ENCODE peak calls at places on chromosomes 13 and 19, in six cellular contexts. One of them, this sample, is unnamed.

GRCh38 chr13:97328222-97328790 is 105.7 kb upstream of the RAP2A start:
- DNase-seq in body of pancreas: no peak
- DNase-seq in transverse colon: no peak
- DNase-seq in dorsolateral prefrontal cortex: no peak
- DNase-seq in CD4-positive, alpha-beta T cell: no peak
- DNase-seq in AG04450: peak
- DNase-seq in this sample: peak

GRCh38 chr19:58170860-58171259 is 12.0 kb upstream of the ZNF274 start:
- DNase-seq in body of pancreas: no peak
- DNase-seq in transverse colon: no peak
- DNase-seq in dorsolateral prefrontal cortex: no peak
- DNase-seq in CD4-positive, alpha-beta T cell: no peak
- DNase-seq in AG04450: no peak
- DNase-seq in this sample: peak

GRCh38 chr19:41740415-41741243 is 14.7 kb upstream of the CEACAM6 start:
- DNase-seq in body of pancreas: no peak
- DNase-seq in transverse colon: no peak
- DNase-seq in dorsolateral prefrontal cortex: no peak
- DNase-seq in CD4-positive, alpha-beta T cell: no peak
- DNase-seq in AG04450: no peak
- DNase-seq in this sample: no peak

GRCh38 chr19:1284979-1285736 is 515 bp upstream of the EFNA2 start:
- DNase-seq in body of pancreas: no peak
- DNase-seq in transverse colon: no peak
- DNase-seq in dorsolateral prefrontal cortex: no peak
- DNase-seq in CD4-positive, alpha-beta T cell: no peak
- DNase-seq in AG04450: no peak
- DNase-seq in this sample: no peak

GRCh38 chr13:107649071-107649470 is 566.3 kb downstream of the LIG4 start:
- DNase-seq in body of pancreas: no peak
- DNase-seq in transverse colon: no peak
- DNase-seq in dorsolateral prefrontal cortex: no peak
- DNase-seq in CD4-positive, alpha-beta T cell: no peak
- DNase-seq in AG04450: no peak
- DNase-seq in this sample: no peak

GRCh38 chr19:1618157-1619093 is 13.2 kb upstream of the UQCR11 start:
- DNase-seq in body of pancreas: peak
- DNase-seq in transverse colon: peak
- DNase-seq in dorsolateral prefrontal cortex: no peak
- DNase-seq in CD4-positive, alpha-beta T cell: no peak
- DNase-seq in AG04450: no peak
- DNase-seq in this sample: no peak

GRCh38 chr19:48739400-48739825 is 997 bp downstream of the RASIP1 start:
- DNase-seq in body of pancreas: no peak
- DNase-seq in transverse colon: no peak
- DNase-seq in dorsolateral prefrontal cortex: no peak
- DNase-seq in CD4-positive, alpha-beta T cell: no peak
- DNase-seq in AG04450: no peak
- DNase-seq in this sample: no peak

GRCh38 chr13:98142427-98143156 is at the start of gene FARP1:
- DNase-seq in body of pancreas: peak
- DNase-seq in transverse colon: peak
- DNase-seq in dorsolateral prefrontal cortex: peak
- DNase-seq in CD4-positive, alpha-beta T cell: no peak
- DNase-seq in AG04450: no peak
- DNase-seq in this sample: no peak

GRCh38 chr13:34361528-34361927 is 543.6 kb downstream of the RFC3 start:
- DNase-seq in body of pancreas: no peak
- DNase-seq in transverse colon: no peak
- DNase-seq in dorsolateral prefrontal cortex: no peak
- DNase-seq in CD4-positive, alpha-beta T cell: no peak
- DNase-seq in AG04450: no peak
- DNase-seq in this sample: no peak

GRCh38 chr13:41418027-41418426 is 39.3 kb upstream of the RGCC start:
- DNase-seq in body of pancreas: no peak
- DNase-seq in transverse colon: no peak
- DNase-seq in dorsolateral prefrontal cortex: no peak
- DNase-seq in CD4-positive, alpha-beta T cell: no peak
- DNase-seq in AG04450: peak
- DNase-seq in this sample: peak

GRCh38 chr13:25971499-25972145 is 80.2 kb downstream of the SHISA2 start:
- DNase-seq in body of pancreas: no peak
- DNase-seq in transverse colon: no peak
- DNase-seq in dorsolateral prefrontal cortex: no peak
- DNase-seq in CD4-positive, alpha-beta T cell: peak
- DNase-seq in AG04450: no peak
- DNase-seq in this sample: no peak

GRCh38 chr13:49356224-49356623 is 87.6 kb downstream of the CAB39L start:
- DNase-seq in body of pancreas: no peak
- DNase-seq in transverse colon: no peak
- DNase-seq in dorsolateral prefrontal cortex: no peak
- DNase-seq in CD4-positive, alpha-beta T cell: no peak
- DNase-seq in AG04450: peak
- DNase-seq in this sample: peak

DNA sequence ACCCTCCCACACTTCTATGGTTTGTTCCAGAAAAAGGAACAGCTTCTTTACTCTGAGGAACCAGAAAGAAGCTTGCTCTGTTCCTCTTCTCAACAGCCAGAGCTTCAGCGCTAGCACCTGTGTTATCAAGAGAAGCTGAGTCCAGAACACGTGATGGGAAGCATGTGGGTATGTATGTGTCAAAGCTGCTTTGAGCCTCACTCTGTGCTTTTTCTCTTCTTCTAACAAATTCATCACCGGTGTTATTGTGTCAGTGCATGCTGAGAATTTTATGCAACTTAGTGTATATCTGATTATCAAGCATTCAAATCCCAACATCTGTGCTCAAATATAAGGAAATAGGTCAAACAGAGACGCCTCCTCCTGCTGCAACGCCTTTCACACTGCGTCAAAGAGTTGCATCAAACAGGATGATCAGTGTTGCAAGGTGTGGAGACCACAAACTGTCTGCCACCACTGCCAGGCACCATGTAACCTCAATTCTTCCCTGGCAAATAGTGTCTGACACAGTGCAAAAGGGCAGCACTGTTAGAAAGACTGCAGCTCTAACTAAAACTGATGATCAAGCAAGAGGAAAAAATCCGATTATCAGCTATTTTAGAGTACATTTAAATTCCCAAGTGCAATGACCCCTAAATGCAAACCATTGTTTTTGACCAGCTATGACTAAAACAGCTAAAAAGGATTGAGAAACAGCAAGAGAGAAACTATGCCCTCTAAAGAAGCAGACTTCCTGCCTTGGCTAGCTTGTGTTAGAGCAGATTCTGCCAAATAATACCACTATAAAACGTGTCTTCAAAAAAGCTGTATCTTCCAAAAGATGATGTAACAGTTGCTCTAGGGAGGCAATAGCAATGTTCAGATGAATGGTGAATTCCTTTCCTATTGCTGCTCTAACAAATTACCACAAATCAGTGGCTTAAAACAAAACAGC is 84.1 kb downstream of the LRRC63 start:
- DNase-seq in body of pancreas: peak
- DNase-seq in transverse colon: peak
- DNase-seq in dorsolateral prefrontal cortex: no peak
- DNase-seq in CD4-positive, alpha-beta T cell: peak
- DNase-seq in AG04450: peak
- DNase-seq in this sample: peak
- H3K27ac ChIP-seq in body of pancreas: no peak
- H3K27ac ChIP-seq in transverse colon: peak
- H3K27ac ChIP-seq in dorsolateral prefrontal cortex: no peak
- H3K27ac ChIP-seq in CD4-positive, alpha-beta T cell: peak
- H3K27ac ChIP-seq in AG04450: peak
- H3K27ac ChIP-seq in this sample: peak

DNA sequence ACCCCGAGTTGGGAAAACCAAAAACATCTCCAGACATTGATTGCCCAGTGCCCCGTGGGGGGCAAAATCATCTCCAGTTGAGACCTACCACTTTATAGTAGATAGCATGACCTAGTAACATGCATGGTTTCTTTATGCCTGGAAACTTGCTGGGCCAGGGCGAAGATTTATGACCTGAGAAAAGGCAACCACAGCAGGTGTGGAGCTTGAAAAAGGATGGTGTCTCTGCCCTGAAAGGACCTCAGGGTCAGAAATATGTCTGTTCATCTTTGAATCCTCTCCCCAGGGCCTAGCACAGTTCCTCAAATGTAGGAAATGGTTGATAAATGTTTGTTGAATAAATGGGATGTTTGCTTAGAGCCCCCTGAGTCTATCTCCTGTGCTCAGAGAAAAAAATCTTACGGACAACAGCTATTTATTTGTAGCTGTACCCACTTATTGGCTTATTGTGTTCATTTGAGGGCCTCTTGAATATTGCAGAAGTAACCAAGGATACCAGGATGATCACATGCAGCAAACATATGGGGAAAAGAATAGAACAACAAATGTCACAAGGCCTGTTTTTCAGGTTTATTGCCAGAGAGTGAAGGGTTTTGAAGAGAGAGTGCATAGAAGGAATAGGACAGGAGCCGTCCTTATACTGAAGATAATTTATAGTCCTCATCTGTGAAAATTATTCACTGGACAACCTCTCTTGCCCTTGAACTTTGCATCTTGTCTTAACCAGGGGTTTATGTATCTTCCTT is 114.5 kb downstream of the KLF5 start:
- DNase-seq in body of pancreas: no peak
- DNase-seq in transverse colon: no peak
- DNase-seq in dorsolateral prefrontal cortex: no peak
- DNase-seq in CD4-positive, alpha-beta T cell: no peak
- DNase-seq in AG04450: no peak
- DNase-seq in this sample: no peak
- H3K27ac ChIP-seq in body of pancreas: no peak
- H3K27ac ChIP-seq in transverse colon: peak
- H3K27ac ChIP-seq in dorsolateral prefrontal cortex: no peak
- H3K27ac ChIP-seq in CD4-positive, alpha-beta T cell: no peak
- H3K27ac ChIP-seq in AG04450: no peak
- H3K27ac ChIP-seq in this sample: no peak

DNA sequence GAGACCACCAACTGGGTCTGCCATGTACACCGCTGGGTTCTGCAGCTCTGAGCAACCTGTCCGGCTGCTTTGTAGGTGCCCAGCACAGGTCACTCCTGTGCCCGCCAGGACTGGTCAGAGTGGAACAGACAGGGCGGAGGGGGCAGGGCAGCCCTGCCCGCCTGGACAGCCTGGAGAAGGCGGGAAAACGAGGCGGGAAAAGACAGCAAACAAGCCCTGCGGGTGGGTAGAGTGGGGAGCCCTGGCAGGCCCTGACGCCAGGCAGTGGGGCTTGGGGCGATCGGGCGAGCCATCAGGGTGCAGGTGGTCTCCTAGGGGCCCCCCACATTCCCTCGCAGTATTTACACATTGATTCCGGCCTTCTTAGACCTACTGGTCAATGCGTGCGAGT is 525 bp upstream of the UHRF1 start:
- DNase-seq in body of pancreas: no peak
- DNase-seq in transverse colon: no peak
- DNase-seq in dorsolateral prefrontal cortex: no peak
- DNase-seq in CD4-positive, alpha-beta T cell: no peak
- DNase-seq in AG04450: no peak
- DNase-seq in this sample: no peak
- H3K27ac ChIP-seq in body of pancreas: no peak
- H3K27ac ChIP-seq in transverse colon: no peak
- H3K27ac ChIP-seq in dorsolateral prefrontal cortex: no peak
- H3K27ac ChIP-seq in CD4-positive, alpha-beta T cell: no peak
- H3K27ac ChIP-seq in AG04450: no peak
- H3K27ac ChIP-seq in this sample: no peak

GRCh38 chr13:51826606-51827005 is 18.4 kb downstream of the TMEM272 start:
- DNase-seq in body of pancreas: no peak
- DNase-seq in transverse colon: peak
- DNase-seq in dorsolateral prefrontal cortex: no peak
- DNase-seq in CD4-positive, alpha-beta T cell: no peak
- DNase-seq in AG04450: no peak
- DNase-seq in this sample: no peak
- H3K27ac ChIP-seq in body of pancreas: no peak
- H3K27ac ChIP-seq in transverse colon: no peak
- H3K27ac ChIP-seq in dorsolateral prefrontal cortex: no peak
- H3K27ac ChIP-seq in CD4-positive, alpha-beta T cell: peak
- H3K27ac ChIP-seq in AG04450: no peak
- H3K27ac ChIP-seq in this sample: no peak

DNA sequence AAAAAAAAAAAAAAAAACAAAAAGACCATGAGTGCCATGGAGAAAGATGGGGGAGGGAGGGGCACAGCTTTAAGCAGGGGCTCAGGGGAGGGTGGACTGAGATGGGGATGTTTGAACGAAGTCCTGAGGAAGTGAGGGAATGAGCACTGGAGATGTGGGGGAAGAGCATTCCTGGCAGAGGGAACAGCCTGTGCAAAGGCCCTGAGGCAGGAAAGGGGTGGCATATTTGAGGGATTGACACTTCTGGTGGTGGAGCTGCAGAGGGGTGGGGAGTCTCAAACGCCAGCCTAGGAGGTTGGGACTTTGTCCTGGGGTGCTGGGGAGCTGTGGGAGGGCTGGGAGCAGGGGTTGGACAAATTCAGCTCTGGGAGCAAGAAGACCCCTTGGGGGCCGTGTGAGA is 29.2 kb downstream of the MYH14 start:
- DNase-seq in body of pancreas: no peak
- DNase-seq in transverse colon: no peak
- DNase-seq in dorsolateral prefrontal cortex: no peak
- DNase-seq in CD4-positive, alpha-beta T cell: no peak
- DNase-seq in AG04450: no peak
- DNase-seq in this sample: no peak
- H3K27ac ChIP-seq in body of pancreas: no peak
- H3K27ac ChIP-seq in transverse colon: no peak
- H3K27ac ChIP-seq in dorsolateral prefrontal cortex: no peak
- H3K27ac ChIP-seq in CD4-positive, alpha-beta T cell: no peak
- H3K27ac ChIP-seq in AG04450: no peak
- H3K27ac ChIP-seq in this sample: no peak

GRCh38 chr13:24203726-24204295 is 43.3 kb downstream of the SPATA13 start:
- DNase-seq in body of pancreas: no peak
- DNase-seq in transverse colon: no peak
- DNase-seq in dorsolateral prefrontal cortex: no peak
- DNase-seq in CD4-positive, alpha-beta T cell: no peak
- DNase-seq in AG04450: no peak
- DNase-seq in this sample: no peak
- H3K27ac ChIP-seq in body of pancreas: no peak
- H3K27ac ChIP-seq in transverse colon: peak
- H3K27ac ChIP-seq in dorsolateral prefrontal cortex: no peak
- H3K27ac ChIP-seq in CD4-positive, alpha-beta T cell: no peak
- H3K27ac ChIP-seq in AG04450: no peak
- H3K27ac ChIP-seq in this sample: no peak